ENCODE peak calls at places on chromosomes 13 and 19, in nine cellular contexts. L, M, P, Y, Z, V, N, K and R are unnamed samples.

GRCh38 chr19:12546903-12547302 is 4.4 kb downstream of the ZNF564 start:
- DNase-seq in N (no peak), Z (no peak), M (no peak), V (no peak), L (no peak), K (no peak), Y (no peak), P (no peak), R (no peak)

GRCh38 chr13:102280366-102280765 is 121.5 kb downstream of the FGF14 start:
- DNase-seq in M (no peak), P (no peak), Y (no peak), V (no peak), Z (no peak), L (no peak), K (no peak), N (no peak), R (no peak)

GRCh38 chr19:17902701-17903100 is 30.1 kb upstream of the CCDC124 start:
- DNase-seq in V (no peak), Y (peak), P (no peak), N (no peak), M (no peak), K (no peak), Z (no peak), L (no peak), R (no peak)

GRCh38 chr13:29513002-29513980 is 82.2 kb downstream of the SLC7A1 start:
- DNase-seq in K (no peak), N (no peak), M (no peak), Y (peak), V (no peak), L (no peak), P (no peak), Z (no peak), R (no peak)

GRCh38 chr13:110123041-110123809 is 183.7 kb downstream of the COL4A1 start:
- DNase-seq in K (no peak), Y (no peak), L (no peak), P (no peak), Z (no peak), N (no peak), M (no peak), V (no peak), R (no peak)

GRCh38 chr13:79485014-79485441 is 4.1 kb downstream of the NDFIP2 start:
- DNase-seq in V (no peak), L (no peak), M (no peak), Z (peak), K (no peak), P (peak), N (peak), Y (peak), R (no peak)

GRCh38 chr13:109271061-109271460 is 515.3 kb downstream of the IRS2 start:
- DNase-seq in Y (no peak), K (no peak), L (no peak), P (no peak), Z (no peak), N (no peak), M (no peak), V (no peak), R (no peak)

GRCh38 chr13:26813626-26814348 is 53.2 kb upstream of the GPR12 start:
- DNase-seq in Y (no peak), M (no peak), P (no peak), N (no peak), K (no peak), L (no peak), Z (no peak), V (no peak), R (no peak)

GRCh38 chr13:95356916-95357315 is 55.7 kb upstream of the ABCC4 start:
- DNase-seq in N (peak), Z (no peak), L (no peak), M (no peak), Y (no peak), V (no peak), K (no peak), P (no peak), R (no peak)

GRCh38 chr19:2014081-2014693 is 1.3 kb downstream of the BTBD2 start:
- DNase-seq in N (no peak), M (peak), P (no peak), K (no peak), V (no peak), Y (no peak), Z (no peak), L (no peak), R (no peak)

GRCh38 chr13:85266331-85266730 is 532.9 kb downstream of the SLITRK6 start:
- DNase-seq in V (no peak), Y (no peak), Z (no peak), N (no peak), M (no peak), P (no peak), K (no peak), L (no peak), R (no peak)

GRCh38 chr13:20181180-20181579 is 11.6 kb downstream of the GJB2 start:
- DNase-seq in N (no peak), Z (no peak), Y (no peak), L (no peak), K (no peak), V (no peak), M (no peak), P (no peak), R (no peak)

GRCh38 chr19:39934584-39935233 is at the start of gene FCGBP:
- DNase-seq in M (no peak), Z (no peak), N (peak), V (no peak), K (no peak), P (no peak), Y (no peak), L (no peak), R (no peak)

GRCh38 chr13:95137096-95137495 is 164.2 kb downstream of the ABCC4 start:
- DNase-seq in M (no peak), Y (peak), Z (no peak), P (no peak), L (no peak), V (no peak), N (no peak), K (no peak), R (no peak)

GRCh38 chr13:100075700-100076587 is 12.9 kb upstream of the PCCA start:
- DNase-seq in K (no peak), P (no peak), L (no peak), Z (no peak), Y (peak), V (no peak), M (no peak), N (no peak), R (no peak)

GRCh38 chr19:16920816-16921529 is 32.2 kb downstream of the F2RL3 start:
- DNase-seq in N (no peak), V (no peak), Z (no peak), K (no peak), L (no peak), M (peak), P (no peak), Y (peak), R (no peak)